ENCODE peak calls at places on chromosomes 12 and 14, in five cellular contexts. V, E, Z, T and R are unnamed samples.

GRCh38 chr12:74408601-74409166 is 129.0 kb upstream of the ATXN7L3B start:
- DNase-seq in T (no peak), V (no peak), E (no peak), Z (no peak), R (no peak)

GRCh38 chr12:92757599-92758121 is 54.9 kb downstream of the PLEKHG7 start:
- DNase-seq in Z (no peak), E (no peak), T (no peak), V (no peak), R (no peak)

GRCh38 chr14:90903101-90903500 is 86.9 kb upstream of the TTC7B start:
- DNase-seq in V (peak), Z (peak), E (peak), T (peak), R (peak)

GRCh38 chr14:63344336-63344735 is 25.6 kb upstream of the GPHB5 start:
- DNase-seq in V (no peak), E (no peak), T (no peak), Z (no peak), R (no peak)

GRCh38 chr14:52268191-52269061 is 928 bp downstream of the PTGDR start:
- DNase-seq in E (no peak), T (no peak), Z (no peak), V (no peak), R (no peak)

GRCh38 chr14:39060818-39061437 is 42.1 kb downstream of the SEC23A start:
- DNase-seq in E (no peak), Z (no peak), T (no peak), V (no peak), R (no peak)

GRCh38 chr12:56034586-56035332 is 7.0 kb upstream of the RPS26 start:
- DNase-seq in V (no peak), E (no peak), T (no peak), Z (no peak), R (no peak)

GRCh38 chr12:51846911-51847829 is 1.3 kb downstream of the FIGNL2 start:
- DNase-seq in E (peak), V (peak), Z (no peak), T (peak), R (no peak)